ENCODE peak calls at places on chromosomes 12 and 14, in seven cellular contexts. G is T-helper 9 cell, K is H54, S is GDM1, U is sigmoid colon, I is anterior cingulate cortex, H is left ventricle myocardium inferior. R is an unnamed sample.

GRCh38 chr12:42039146-42039545 is 105.5 kb downstream of the GXYLT1 start:
- DNase-seq in G (no peak), K (peak), S (no peak), U (no peak), I (no peak), H (no peak), R (peak)

GRCh38 chr14:99195602-99196309 is 76.2 kb downstream of the BCL11B start:
- DNase-seq in G (no peak), K (no peak), S (no peak), U (no peak), I (peak), H (no peak), R (no peak)

GRCh38 chr14:28494196-28494595 is 272.4 kb upstream of the FOXG1 start:
- DNase-seq in G (no peak), K (no peak), S (no peak), U (no peak), I (no peak), H (no peak), R (no peak)

GRCh38 chr12:105033851-105034250 is 47.7 kb downstream of the NOPCHAP1 start:
- DNase-seq in G (no peak), K (no peak), S (no peak), U (no peak), I (no peak), H (no peak), R (no peak)

GRCh38 chr12:94304012-94304411 is 155.6 kb downstream of the PLXNC1 start:
- DNase-seq in G (no peak), K (no peak), S (no peak), U (no peak), I (no peak), H (no peak), R (no peak)

GRCh38 chr12:69872804-69873203 is 47.8 kb downstream of the MYRFL start:
- DNase-seq in G (no peak), K (no peak), S (no peak), U (no peak), I (no peak), H (no peak), R (no peak)

GRCh38 chr12:59119676-59120075 is 199.4 kb upstream of the LRIG3 start:
- DNase-seq in G (no peak), K (no peak), S (no peak), U (no peak), I (no peak), H (no peak), R (no peak)

GRCh38 chr12:39395866-39396265 is 47.1 kb downstream of the KIF21A start:
- DNase-seq in G (no peak), K (no peak), S (no peak), U (no peak), I (no peak), H (no peak), R (no peak)

GRCh38 chr14:75518625-75519024 is 3.6 kb upstream of the BATF start:
- DNase-seq in G (no peak), K (no peak), S (peak), U (no peak), I (no peak), H (no peak), R (no peak)

GRCh38 chr12:52358575-52359350 is 8.5 kb downstream of the KRT85 start:
- DNase-seq in G (no peak), K (no peak), S (no peak), U (no peak), I (no peak), H (no peak), R (no peak)

GRCh38 chr12:94941440-94941862 is 62.0 kb downstream of the NDUFA12 start:
- DNase-seq in G (peak), K (peak), S (no peak), U (no peak), I (no peak), H (peak), R (peak)

GRCh38 chr14:103347091-103347815 is 13.2 kb downstream of the EIF5 start:
- DNase-seq in G (no peak), K (no peak), S (no peak), U (no peak), I (no peak), H (no peak), R (no peak)

GRCh38 chr12:28237423-28237822 is 47.2 kb downstream of the CCDC91 start:
- DNase-seq in G (no peak), K (no peak), S (no peak), U (no peak), I (no peak), H (no peak), R (no peak)

GRCh38 chr12:65464930-65465329 is 186.4 kb downstream of the MSRB3 start:
- DNase-seq in G (no peak), K (peak), S (no peak), U (no peak), I (no peak), H (no peak), R (no peak)

GRCh38 chr14:88904206-88904647 is 79.8 kb downstream of the TTC8 start:
- DNase-seq in G (no peak), K (no peak), S (no peak), U (no peak), I (no peak), H (no peak), R (no peak)

GRCh38 chr12:115657081-115658013 is 620.1 kb downstream of the MED13L start:
- DNase-seq in G (no peak), K (no peak), S (no peak), U (no peak), I (no peak), H (no peak), R (no peak)

GRCh38 chr14:103118663-103119404 is 4.4 kb upstream of the TNFAIP2 start:
- DNase-seq in G (no peak), K (no peak), S (peak), U (peak), I (peak), H (peak), R (no peak)

GRCh38 chr14:101255765-101256125 is 305.6 kb upstream of the DIO3 start:
- DNase-seq in G (no peak), K (no peak), S (no peak), U (no peak), I (no peak), H (no peak), R (no peak)

GRCh38 chr12:1350055-1350933 is 244.1 kb downstream of the FBXL14 start:
- DNase-seq in G (no peak), K (peak), S (no peak), U (no peak), I (no peak), H (no peak), R (peak)

GRCh38 chr14:85565862-85566296 is 35.9 kb downstream of the FLRT2 start:
- DNase-seq in G (no peak), K (no peak), S (no peak), U (no peak), I (no peak), H (no peak), R (peak)

GRCh38 chr12:43241971-43242370 is 310.0 kb downstream of the ADAMTS20 start:
- DNase-seq in G (no peak), K (no peak), S (no peak), U (no peak), I (no peak), H (no peak), R (no peak)

GRCh38 chr12:77510985-77511384 is 319.7 kb upstream of the NAV3 start:
- DNase-seq in G (no peak), K (no peak), S (no peak), U (no peak), I (no peak), H (no peak), R (no peak)

GRCh38 chr12:131390408-131391100 is 320.3 kb upstream of the SFSWAP start:
- DNase-seq in G (no peak), K (no peak), S (no peak), U (no peak), I (no peak), H (no peak), R (no peak)